ENCODE peak calls at places on chromosomes 5 and 9, in eight cellular contexts. G, S, A, B, L, J, Q and D are unnamed samples.

GRCh38 chr5:150190987-150191386 is 1.1 kb downstream of the SLC6A7 start:
- DNase-seq in G (no peak), S (no peak), A (no peak), B (no peak), L (no peak), J (no peak), Q (no peak), D (no peak)

GRCh38 chr5:74040811-74041491 is 415.0 kb downstream of the ARHGEF28 start:
- DNase-seq in G (no peak), S (no peak), A (no peak), B (no peak), L (peak), J (no peak), Q (peak), D (no peak)

GRCh38 chr5:9166202-9167147 is 379.4 kb downstream of the SEMA5A start:
- DNase-seq in G (no peak), S (no peak), A (no peak), B (no peak), L (no peak), J (no peak), Q (no peak), D (no peak)

GRCh38 chr5:157690690-157691433 is 19.5 kb downstream of the C5orf52 start:
- DNase-seq in G (no peak), S (no peak), A (no peak), B (no peak), L (no peak), J (no peak), Q (no peak), D (no peak)

GRCh38 chr5:147388171-147388977 is 121.5 kb downstream of the DPYSL3 start:
- DNase-seq in G (no peak), S (no peak), A (no peak), B (no peak), L (no peak), J (no peak), Q (no peak), D (no peak)

GRCh38 chr5:67676863-67677262 is 480.3 kb upstream of the CD180 start:
- DNase-seq in G (no peak), S (no peak), A (no peak), B (no peak), L (no peak), J (no peak), Q (no peak), D (no peak)

GRCh38 chr5:44809215-44809955 is 638 bp downstream of the MRPS30 start:
- DNase-seq in G (peak), S (peak), A (peak), B (peak), L (peak), J (peak), Q (peak), D (no peak)

GRCh38 chr9:21553441-21553840 is 71.3 kb upstream of the IFNE start:
- DNase-seq in G (no peak), S (no peak), A (no peak), B (no peak), L (no peak), J (no peak), Q (no peak), D (no peak)

GRCh38 chr9:92717201-92718085 is 47.2 kb downstream of the BICD2 start:
- DNase-seq in G (no peak), S (no peak), A (no peak), B (no peak), L (no peak), J (no peak), Q (no peak), D (no peak)

GRCh38 chr5:83471405-83472212 is at the start of gene VCAN:
- DNase-seq in G (peak), S (peak), A (peak), B (no peak), L (peak), J (no peak), Q (no peak), D (no peak)

GRCh38 chr5:173412566-173412965 is 84.4 kb upstream of the STC2 start:
- DNase-seq in G (no peak), S (no peak), A (peak), B (no peak), L (peak), J (no peak), Q (no peak), D (peak)

GRCh38 chr9:116365056-116365471 is 211.5 kb downstream of the PAPPA start:
- DNase-seq in G (peak), S (peak), A (peak), B (no peak), L (peak), J (no peak), Q (no peak), D (no peak)

GRCh38 chr5:148186248-148187003 is 16.4 kb upstream of the SPINK6 start:
- DNase-seq in G (no peak), S (no peak), A (peak), B (no peak), L (no peak), J (no peak), Q (peak), D (no peak)

GRCh38 chr9:134099123-134099761 is 31.4 kb upstream of the BRD3 start:
- DNase-seq in G (no peak), S (no peak), A (peak), B (peak), L (peak), J (peak), Q (peak), D (no peak)

GRCh38 chr5:40475546-40475945 is 204.2 kb upstream of the PTGER4 start:
- DNase-seq in G (no peak), S (no peak), A (peak), B (no peak), L (peak), J (no peak), Q (peak), D (no peak)

GRCh38 chr5:81534481-81534840 is 140.5 kb upstream of the ACOT12 start:
- DNase-seq in G (no peak), S (no peak), A (peak), B (no peak), L (no peak), J (no peak), Q (no peak), D (no peak)

GRCh38 chr9:3880851-3881250 is 355.1 kb upstream of the RFX3 start:
- DNase-seq in G (no peak), S (no peak), A (peak), B (no peak), L (peak), J (no peak), Q (peak), D (no peak)

GRCh38 chr9:76893395-76893932 is 12.4 kb downstream of the PRUNE2 start:
- DNase-seq in G (peak), S (peak), A (no peak), B (no peak), L (no peak), J (no peak), Q (no peak), D (peak)

GRCh38 chr5:149206524-149207141 is 65.0 kb upstream of the AFAP1L1 start:
- DNase-seq in G (no peak), S (no peak), A (peak), B (no peak), L (no peak), J (no peak), Q (no peak), D (no peak)

GRCh38 chr5:122332589-122333555 is 20.8 kb downstream of the SNCAIP start:
- DNase-seq in G (no peak), S (no peak), A (no peak), B (no peak), L (no peak), J (no peak), Q (no peak), D (no peak)
- H3K27ac ChIP-seq in G (no peak), S (no peak), A (no peak), B (no peak), L (no peak), J (no peak), Q (no peak), D (no peak)

GRCh38 chr5:132776077-132776931 is 735 bp downstream of the SEPTIN8 start:
- DNase-seq in G (peak), S (peak), A (no peak), B (no peak), L (peak), J (no peak), Q (no peak), D (no peak)
- H3K27ac ChIP-seq in G (peak), S (peak), A (peak), B (peak), L (peak), J (peak), Q (no peak), D (peak)

DNA sequence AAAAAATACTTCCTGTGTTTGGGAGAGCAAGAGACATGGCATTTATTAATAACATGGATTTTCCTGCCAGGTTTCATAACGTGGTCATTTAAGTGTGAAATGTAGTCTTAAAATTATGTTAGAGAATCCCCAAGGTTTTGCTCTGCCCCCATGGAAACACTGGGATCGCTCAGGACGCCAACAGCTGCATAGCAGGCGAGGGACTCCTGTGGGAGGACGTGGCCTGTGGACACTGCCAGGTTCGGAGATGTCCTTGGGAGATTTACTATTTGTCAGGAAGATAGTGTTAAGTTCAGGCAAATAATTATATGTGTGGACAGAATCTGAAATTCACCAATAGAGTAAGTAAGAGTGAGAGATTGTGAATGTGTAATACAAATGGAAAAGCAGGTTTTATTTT is 977 bp downstream of the BTNL9 start:
- DNase-seq in G (no peak), S (no peak), A (no peak), B (no peak), L (no peak), J (no peak), Q (no peak), D (no peak)
- H3K27ac ChIP-seq in G (peak), S (no peak), A (no peak), B (no peak), L (no peak), J (no peak), Q (no peak), D (no peak)

DNA sequence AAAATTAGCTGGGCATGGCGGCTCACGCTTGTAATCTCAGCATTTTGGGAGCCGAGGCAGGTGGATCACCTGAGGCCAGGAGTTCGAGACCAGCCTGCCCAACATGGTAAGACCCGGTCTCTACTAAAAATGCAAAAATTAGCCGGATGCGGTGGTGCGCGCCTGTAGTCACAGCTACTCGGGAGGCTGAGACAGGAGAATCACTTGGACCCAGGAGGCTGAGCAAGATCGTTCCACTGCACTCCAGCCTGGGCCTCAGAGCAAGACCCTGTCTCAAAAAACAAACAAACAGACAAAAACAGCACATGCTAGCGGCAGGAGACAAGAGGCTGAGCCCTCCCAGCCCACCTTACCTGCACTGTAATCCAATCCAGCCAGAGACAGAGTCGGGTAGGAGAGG is 1.1 kb upstream of the DOLPP1 start:
- DNase-seq in G (no peak), S (no peak), A (no peak), B (no peak), L (no peak), J (no peak), Q (no peak), D (no peak)
- H3K27ac ChIP-seq in G (no peak), S (no peak), A (no peak), B (peak), L (no peak), J (no peak), Q (no peak), D (no peak)